ENCODE peak calls at places on chromosome 15, in four cellular contexts. W, Y, Z and V are unnamed samples.

GRCh38 chr15:100263721-100264455 is 77.9 kb downstream of the ADAMTS17 start:
- DNase-seq in W (no peak), Y (no peak), Z (no peak), V (no peak)

GRCh38 chr15:68228143-68228970 is 1.2 kb downstream of the CLN6 start:
- DNase-seq in W (peak), Y (no peak), Z (peak), V (no peak)

GRCh38 chr15:92753591-92753990 is 98.0 kb upstream of the FAM174B start:
- DNase-seq in W (no peak), Y (no peak), Z (no peak), V (no peak)

GRCh38 chr15:60421544-60421943 is 23.8 kb upstream of the ANXA2 start:
- DNase-seq in W (no peak), Y (no peak), Z (peak), V (no peak)

GRCh38 chr15:90839187-90840071 is 29.0 kb upstream of the FURIN start:
- DNase-seq in W (no peak), Y (no peak), Z (no peak), V (no peak)

GRCh38 chr15:90071220-90071807 is 31.0 kb downstream of the IDH2 start:
- DNase-seq in W (peak), Y (peak), Z (peak), V (peak)

GRCh38 chr15:71508081-71508682 is 302.2 kb upstream of the NR2E3 start:
- DNase-seq in W (no peak), Y (no peak), Z (no peak), V (no peak)

GRCh38 chr15:89330119-89330518 is 4.5 kb downstream of the POLG start:
- DNase-seq in W (no peak), Y (no peak), Z (no peak), V (no peak)

GRCh38 chr15:77017761-77018720 is 23.1 kb downstream of the PSTPIP1 start:
- DNase-seq in W (no peak), Y (no peak), Z (no peak), V (no peak)

GRCh38 chr15:77225641-77226040 is 154.7 kb upstream of the TSPAN3 start:
- DNase-seq in W (no peak), Y (no peak), Z (no peak), V (no peak)

GRCh38 chr15:40217166-40217785 is 21.6 kb upstream of the PAK6 start:
- DNase-seq in W (peak), Y (peak), Z (peak), V (peak)

GRCh38 chr15:95024388-95024787 is 793.0 kb downstream of the MCTP2 start:
- DNase-seq in W (no peak), Y (no peak), Z (peak), V (no peak)

GRCh38 chr15:57570340-57570739 is 21.4 kb upstream of the MYZAP start:
- DNase-seq in W (no peak), Y (no peak), Z (no peak), V (no peak)

GRCh38 chr15:66830358-66830757 is 128.3 kb downstream of the SMAD6 start:
- DNase-seq in W (peak), Y (no peak), Z (peak), V (no peak)

GRCh38 chr15:63157891-63158431 is 684 bp upstream of the RPS27L start:
- DNase-seq in W (peak), Y (no peak), Z (peak), V (peak)

GRCh38 chr15:65414841-65415621 is 7.7 kb downstream of the IGDCC4 start:
- DNase-seq in W (no peak), Y (peak), Z (peak), V (peak)

GRCh38 chr15:101127503-101128076 is 124.3 kb downstream of the CHSY1 start:
- DNase-seq in W (peak), Y (no peak), Z (peak), V (peak)

GRCh38 chr15:100849021-100849831 is 30.4 kb upstream of the ALDH1A3 start:
- DNase-seq in W (no peak), Y (no peak), Z (peak), V (peak)